ENCODE peak calls at places on chromosomes 16 and 17, in eight cellular contexts. One of them, this sample, is unnamed.

GRCh38 chr17:69434164-69434579 is 19.7 kb downstream of the MAP2K6 start:
- DNase-seq in mammary epithelial cell: peak; percentile 78
- DNase-seq in fibroblast of lung: peak; percentile 57
- DNase-seq in upper lobe of left lung: no peak
- DNase-seq in IMR-90: peak; percentile 26
- DNase-seq in psoas muscle: peak; percentile 23
- DNase-seq in stomach: no peak
- DNase-seq in SK-N-SH: no peak
- DNase-seq in this sample: no peak

GRCh38 chr17:32126746-32127145 is 15.6 kb upstream of the RHOT1 start:
- DNase-seq in fibroblast of lung: no peak
- DNase-seq in mammary epithelial cell: no peak
- DNase-seq in stomach: no peak
- DNase-seq in SK-N-SH: no peak
- DNase-seq in psoas muscle: no peak
- DNase-seq in IMR-90: no peak
- DNase-seq in upper lobe of left lung: no peak
- DNase-seq in this sample: no peak

GRCh38 chr16:13435415-13435814 is 484.5 kb upstream of the ERCC4 start:
- DNase-seq in IMR-90: no peak
- DNase-seq in psoas muscle: no peak
- DNase-seq in SK-N-SH: no peak
- DNase-seq in mammary epithelial cell: no peak
- DNase-seq in stomach: no peak
- DNase-seq in fibroblast of lung: no peak
- DNase-seq in upper lobe of left lung: no peak
- DNase-seq in this sample: no peak

GRCh38 chr17:29722411-29723198 is 99.9 kb upstream of the CORO6 start:
- DNase-seq in fibroblast of lung: peak; percentile 25
- DNase-seq in mammary epithelial cell: no peak
- DNase-seq in stomach: no peak
- DNase-seq in upper lobe of left lung: no peak
- DNase-seq in psoas muscle: no peak
- DNase-seq in IMR-90: peak; percentile 73
- DNase-seq in SK-N-SH: peak; percentile 39
- DNase-seq in this sample: no peak

GRCh38 chr17:1076299-1076981 is 79.5 kb downstream of the TIMM22 start:
- DNase-seq in IMR-90: no peak
- DNase-seq in upper lobe of left lung: no peak
- DNase-seq in psoas muscle: peak; percentile 7
- DNase-seq in stomach: no peak
- DNase-seq in fibroblast of lung: no peak
- DNase-seq in mammary epithelial cell: no peak
- DNase-seq in SK-N-SH: no peak
- DNase-seq in this sample: no peak

GRCh38 chr17:82718986-82719685 is 2.6 kb downstream of the FN3KRP start:
- DNase-seq in mammary epithelial cell: no peak
- DNase-seq in IMR-90: no peak
- DNase-seq in fibroblast of lung: no peak
- DNase-seq in upper lobe of left lung: peak; percentile 79
- DNase-seq in stomach: no peak
- DNase-seq in SK-N-SH: no peak
- DNase-seq in psoas muscle: no peak
- DNase-seq in this sample: no peak

GRCh38 chr17:4518901-4519300 is 20.2 kb downstream of the SPNS2 start:
- DNase-seq in fibroblast of lung: no peak
- DNase-seq in psoas muscle: no peak
- DNase-seq in mammary epithelial cell: no peak
- DNase-seq in upper lobe of left lung: no peak
- DNase-seq in SK-N-SH: no peak
- DNase-seq in stomach: no peak
- DNase-seq in IMR-90: no peak
- DNase-seq in this sample: peak; percentile 46

GRCh38 chr17:28404812-28405570 is 1.0 kb downstream of the SLC46A1 start:
- DNase-seq in upper lobe of left lung: peak; percentile 80
- DNase-seq in fibroblast of lung: no peak
- DNase-seq in mammary epithelial cell: no peak
- DNase-seq in SK-N-SH: peak; percentile 73
- DNase-seq in psoas muscle: no peak
- DNase-seq in IMR-90: no peak
- DNase-seq in stomach: peak; percentile 50
- DNase-seq in this sample: no peak

GRCh38 chr17:70848785-70849184 is 679.5 kb downstream of the KCNJ2 start:
- DNase-seq in fibroblast of lung: peak; percentile 85
- DNase-seq in SK-N-SH: no peak
- DNase-seq in stomach: no peak
- DNase-seq in mammary epithelial cell: no peak
- DNase-seq in IMR-90: peak; percentile 78
- DNase-seq in psoas muscle: no peak
- DNase-seq in upper lobe of left lung: no peak
- DNase-seq in this sample: no peak

GRCh38 chr17:34301986-34302385 is 16.4 kb downstream of the CCL11 start:
- DNase-seq in stomach: no peak
- DNase-seq in fibroblast of lung: no peak
- DNase-seq in mammary epithelial cell: no peak
- DNase-seq in SK-N-SH: no peak
- DNase-seq in IMR-90: peak; percentile 20
- DNase-seq in upper lobe of left lung: no peak
- DNase-seq in psoas muscle: no peak
- DNase-seq in this sample: no peak

GRCh38 chr16:30457743-30458560 is 12.3 kb upstream of the SEPHS2 start:
- DNase-seq in fibroblast of lung: no peak
- DNase-seq in stomach: no peak
- DNase-seq in mammary epithelial cell: no peak
- DNase-seq in upper lobe of left lung: no peak
- DNase-seq in IMR-90: no peak
- DNase-seq in SK-N-SH: no peak
- DNase-seq in psoas muscle: no peak
- DNase-seq in this sample: no peak
- H3K27ac ChIP-seq in fibroblast of lung: no peak overlapping the region
- H3K27ac ChIP-seq in stomach: no peak overlapping the region
- H3K27ac ChIP-seq in mammary epithelial cell: no peak overlapping the region
- H3K27ac ChIP-seq in upper lobe of left lung: no peak overlapping the region
- H3K27ac ChIP-seq in IMR-90: no peak overlapping the region
- H3K27ac ChIP-seq in SK-N-SH: no peak overlapping the region
- H3K27ac ChIP-seq in psoas muscle: no peak overlapping the region
- H3K27ac ChIP-seq in this sample: no peak overlapping the region

GRCh38 chr16:31886227-31886626 is 12.6 kb downstream of the ZNF267 start:
- DNase-seq in mammary epithelial cell: no peak
- DNase-seq in fibroblast of lung: no peak
- DNase-seq in psoas muscle: no peak
- DNase-seq in IMR-90: no peak
- DNase-seq in SK-N-SH: no peak
- DNase-seq in upper lobe of left lung: no peak
- DNase-seq in stomach: no peak
- DNase-seq in this sample: no peak
- H3K36me3 ChIP-seq in mammary epithelial cell: peaks cover 36% of the 10 kb centered on the region
- H3K36me3 ChIP-seq in fibroblast of lung: peaks cover 7% of the 10 kb centered on the region
- H3K36me3 ChIP-seq in psoas muscle: no peaks in the 10 kb centered on the region
- H3K36me3 ChIP-seq in IMR-90: peaks cover 16% of the 10 kb centered on the region
- H3K36me3 ChIP-seq in SK-N-SH: peaks cover 92% of the 10 kb centered on the region
- H3K36me3 ChIP-seq in upper lobe of left lung: peaks cover 16% of the 10 kb centered on the region
- H3K36me3 ChIP-seq in stomach: peaks cover 61% of the 10 kb centered on the region
- H3K36me3 ChIP-seq in this sample: peaks cover 29% of the 10 kb centered on the region

DNA sequence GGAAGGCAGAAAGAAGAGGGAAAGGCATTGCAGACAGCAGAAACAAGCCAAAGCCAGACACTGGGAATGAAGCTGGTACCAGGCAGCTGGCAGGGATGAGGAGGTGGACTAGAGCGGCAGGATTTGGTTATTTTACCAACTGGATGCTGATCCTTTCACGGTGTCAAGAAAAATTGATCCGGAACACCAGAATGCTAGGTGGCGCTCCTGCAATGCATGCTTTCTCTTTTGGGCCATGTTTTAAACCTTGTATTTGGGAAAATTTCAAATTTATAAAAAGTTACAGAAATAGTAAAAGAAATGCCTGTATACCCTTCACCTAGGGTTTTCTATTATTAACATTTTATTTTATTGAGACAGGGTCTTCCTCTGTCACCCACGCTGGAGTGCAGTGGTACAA is 224.7 kb downstream of the SOX9 start:
- DNase-seq in fibroblast of lung: no peak
- DNase-seq in mammary epithelial cell: no peak
- DNase-seq in psoas muscle: no peak
- DNase-seq in SK-N-SH: no peak
- DNase-seq in upper lobe of left lung: no peak
- DNase-seq in IMR-90: no peak
- DNase-seq in stomach: no peak
- DNase-seq in this sample: no peak
- TF ChIP-seq CTCF in fibroblast of lung: no peak
- TF ChIP-seq CTCF in mammary epithelial cell: no peak
- TF ChIP-seq CTCF in psoas muscle: no peak
- TF ChIP-seq CTCF in SK-N-SH: peak; percentile 24
- TF ChIP-seq CTCF in upper lobe of left lung: no peak
- TF ChIP-seq CTCF in IMR-90: no peak
- TF ChIP-seq CTCF in stomach: no peak
- TF ChIP-seq CTCF in this sample: no peak

GRCh38 chr17:41397003-41397665 is at the start of gene KRT31:
- DNase-seq in upper lobe of left lung: peak; percentile 34
- DNase-seq in stomach: no peak
- DNase-seq in mammary epithelial cell: no peak
- DNase-seq in fibroblast of lung: no peak
- DNase-seq in IMR-90: no peak
- DNase-seq in psoas muscle: no peak
- DNase-seq in SK-N-SH: no peak
- DNase-seq in this sample: no peak
- H3K27ac ChIP-seq in upper lobe of left lung: no peak within 1 kb of the TSS
- H3K27ac ChIP-seq in stomach: no peak within 1 kb of the TSS
- H3K27ac ChIP-seq in mammary epithelial cell: no peak within 1 kb of the TSS
- H3K27ac ChIP-seq in fibroblast of lung: no peak within 1 kb of the TSS
- H3K27ac ChIP-seq in IMR-90: no peak within 1 kb of the TSS
- H3K27ac ChIP-seq in psoas muscle: peak within 1 kb of the TSS; percentile 24
- H3K27ac ChIP-seq in SK-N-SH: no peak within 1 kb of the TSS
- H3K27ac ChIP-seq in this sample: no peak within 1 kb of the TSS

DNA sequence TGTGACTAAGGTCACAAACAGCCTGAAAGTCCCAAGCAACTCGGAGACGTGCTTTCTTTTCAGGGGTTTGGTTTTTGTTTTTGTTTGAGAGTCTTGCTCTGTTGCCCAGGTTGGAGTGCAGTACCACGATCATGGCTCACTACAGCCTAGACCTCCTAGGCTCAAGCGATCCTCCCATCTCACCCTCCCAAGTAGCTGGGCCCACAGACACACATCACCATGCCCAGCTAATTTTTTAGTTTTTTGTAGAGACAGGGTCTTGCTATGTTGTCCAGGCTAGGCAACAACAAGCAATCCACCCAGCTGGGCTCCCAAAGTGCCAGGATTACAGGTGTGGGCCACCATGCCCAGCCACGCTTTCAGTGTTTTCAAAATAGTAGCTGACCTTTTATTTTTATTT is 19.8 kb upstream of the GGA2 start:
- DNase-seq in IMR-90: no peak
- DNase-seq in fibroblast of lung: no peak
- DNase-seq in upper lobe of left lung: no peak
- DNase-seq in mammary epithelial cell: no peak
- DNase-seq in psoas muscle: no peak
- DNase-seq in SK-N-SH: no peak
- DNase-seq in stomach: no peak
- DNase-seq in this sample: no peak
- H3K36me3 ChIP-seq in IMR-90: peaks cover 60% of the 10 kb centered on the region
- H3K36me3 ChIP-seq in fibroblast of lung: peaks cover 13% of the 10 kb centered on the region
- H3K36me3 ChIP-seq in upper lobe of left lung: peaks cover 4% of the 10 kb centered on the region
- H3K36me3 ChIP-seq in mammary epithelial cell: peaks cover 21% of the 10 kb centered on the region
- H3K36me3 ChIP-seq in psoas muscle: peaks cover 14% of the 10 kb centered on the region
- H3K36me3 ChIP-seq in SK-N-SH: peaks cover 27% of the 10 kb centered on the region
- H3K36me3 ChIP-seq in stomach: peaks cover 88% of the 10 kb centered on the region
- H3K36me3 ChIP-seq in this sample: peaks cover 55% of the 10 kb centered on the region

GRCh38 chr16:86605950-86606349 is 27.6 kb downstream of the FOXL1 start:
- DNase-seq in psoas muscle: no peak
- DNase-seq in fibroblast of lung: no peak
- DNase-seq in stomach: no peak
- DNase-seq in SK-N-SH: no peak
- DNase-seq in mammary epithelial cell: no peak
- DNase-seq in IMR-90: no peak
- DNase-seq in upper lobe of left lung: no peak
- DNase-seq in this sample: no peak

GRCh38 chr16:86609661-86610060 is 31.3 kb downstream of the FOXL1 start:
- DNase-seq in stomach: no peak
- DNase-seq in SK-N-SH: no peak
- DNase-seq in fibroblast of lung: no peak
- DNase-seq in IMR-90: no peak
- DNase-seq in mammary epithelial cell: no peak
- DNase-seq in upper lobe of left lung: no peak
- DNase-seq in psoas muscle: no peak
- DNase-seq in this sample: no peak

GRCh38 chr16:86609115-86609514 is 30.8 kb downstream of the FOXL1 start:
- DNase-seq in IMR-90: peak; percentile 94
- DNase-seq in mammary epithelial cell: no peak
- DNase-seq in psoas muscle: no peak
- DNase-seq in fibroblast of lung: peak; percentile 98
- DNase-seq in SK-N-SH: no peak
- DNase-seq in stomach: no peak
- DNase-seq in upper lobe of left lung: no peak
- DNase-seq in this sample: no peak

GRCh38 chr16:86610779-86611516 is 32.6 kb downstream of the FOXL1 start:
- DNase-seq in psoas muscle: no peak
- DNase-seq in IMR-90: no peak
- DNase-seq in stomach: no peak
- DNase-seq in mammary epithelial cell: no peak
- DNase-seq in SK-N-SH: no peak
- DNase-seq in fibroblast of lung: no peak
- DNase-seq in upper lobe of left lung: no peak
- DNase-seq in this sample: no peak

GRCh38 chr16:86608301-86608747 is 30.0 kb downstream of the FOXL1 start:
- DNase-seq in psoas muscle: no peak
- DNase-seq in fibroblast of lung: no peak
- DNase-seq in stomach: no peak
- DNase-seq in SK-N-SH: no peak
- DNase-seq in upper lobe of left lung: no peak
- DNase-seq in IMR-90: peak; percentile 49
- DNase-seq in mammary epithelial cell: no peak
- DNase-seq in this sample: no peak
- TF ChIP-seq CTCF in psoas muscle: no peak
- TF ChIP-seq CTCF in fibroblast of lung: peak; percentile 20
- TF ChIP-seq CTCF in stomach: no peak
- TF ChIP-seq CTCF in SK-N-SH: peak; percentile 36
- TF ChIP-seq CTCF in upper lobe of left lung: no peak
- TF ChIP-seq CTCF in IMR-90: peak; percentile 25
- TF ChIP-seq CTCF in mammary epithelial cell: no peak
- TF ChIP-seq CTCF in this sample: no peak

DNA sequence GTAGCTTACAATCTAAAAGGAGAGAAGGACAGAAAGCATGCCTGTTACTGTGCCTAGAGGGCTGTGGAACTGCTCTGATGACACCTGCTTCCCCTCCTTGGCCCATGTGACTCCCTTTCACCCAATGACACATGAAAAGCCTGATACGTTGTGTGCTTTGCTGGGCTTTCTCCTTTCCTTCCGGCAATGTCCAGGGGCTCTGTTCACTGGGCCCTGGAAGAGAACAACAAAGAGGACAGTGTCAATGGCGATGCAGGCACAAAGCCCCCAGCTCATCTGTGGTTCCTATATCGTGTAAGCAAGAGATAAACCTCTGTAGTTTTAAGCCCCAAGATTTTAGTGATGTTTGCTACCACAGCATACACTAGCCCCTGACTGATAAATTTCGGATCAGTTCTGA is 306.1 kb downstream of the ABCC12 start:
- DNase-seq in upper lobe of left lung: no peak
- DNase-seq in mammary epithelial cell: no peak
- DNase-seq in fibroblast of lung: no peak
- DNase-seq in stomach: no peak
- DNase-seq in SK-N-SH: no peak
- DNase-seq in IMR-90: no peak
- DNase-seq in psoas muscle: no peak
- DNase-seq in this sample: no peak
- H3K27ac ChIP-seq in upper lobe of left lung: no peak overlapping the region
- H3K27ac ChIP-seq in mammary epithelial cell: no peak overlapping the region
- H3K27ac ChIP-seq in fibroblast of lung: no peak overlapping the region
- H3K27ac ChIP-seq in stomach: no peak overlapping the region
- H3K27ac ChIP-seq in SK-N-SH: no peak overlapping the region
- H3K27ac ChIP-seq in IMR-90: no peak overlapping the region
- H3K27ac ChIP-seq in psoas muscle: no peak overlapping the region
- H3K27ac ChIP-seq in this sample: no peak overlapping the region

This sample was measured in WERI-Rb-1.